ENCODE peak calls at places on chromosomes 12 and 14, in four cellular contexts. M is tibial artery, I is Peyer's patch, D is hepatocyte. V is an unnamed sample.

GRCh38 chr12:25427328-25428249 is 125.5 kb downstream of the LMNTD1 start:
- DNase-seq in M (no peak), I (no peak), D (no peak), V (no peak)

GRCh38 chr12:82325540-82326336 is 32.4 kb downstream of the CCDC59 start:
- DNase-seq in M (no peak), I (no peak), D (no peak), V (no peak)

GRCh38 chr12:5083955-5084849 is 40.5 kb downstream of the KCNA5 start:
- DNase-seq in M (no peak), I (no peak), D (peak), V (peak)

GRCh38 chr12:3016191-3016590 is 57.0 kb downstream of the TEAD4 start:
- DNase-seq in M (no peak), I (no peak), D (no peak), V (no peak)

GRCh38 chr12:57175428-57176138 is 28.2 kb upstream of the LRP1-AS start:
- DNase-seq in M (peak), I (peak), D (peak), V (peak)

GRCh38 chr12:27987311-27987710 is 14.8 kb upstream of the PTHLH start:
- DNase-seq in M (no peak), I (no peak), D (no peak), V (no peak)

GRCh38 chr12:51082561-51083139 is 746 bp downstream of the CSRNP2 start:
- DNase-seq in M (peak), I (no peak), D (no peak), V (peak)

GRCh38 chr12:48336066-48336465 is 14.7 kb downstream of the ZNF641 start:
- DNase-seq in M (no peak), I (no peak), D (no peak), V (no peak)

GRCh38 chr12:124928095-124928911 is 13.9 kb upstream of the UBC start:
- DNase-seq in M (peak), I (peak), D (no peak), V (peak)

GRCh38 chr12:44852483-44852882 is 23.6 kb downstream of the NELL2 start:
- DNase-seq in M (no peak), I (no peak), D (no peak), V (no peak)

GRCh38 chr14:74954947-74955228 is 509 bp downstream of the PGF start:
- DNase-seq in M (no peak), I (no peak), D (no peak), V (no peak)

GRCh38 chr14:91060472-91061308 is at the start of gene RPS6KA5:
- DNase-seq in M (peak), I (peak), D (peak), V (peak)
- H3K27ac ChIP-seq in M (peak), I (peak), D (peak), V (peak)

GRCh38 chr12:1995205-1995896 is 8.9 kb downstream of the DCP1B start:
- DNase-seq in M (no peak), I (no peak), D (no peak), V (no peak)
- H3K4me3 ChIP-seq in M (no peak), I (no peak), D (no peak), V (no peak)

GRCh38 chr12:95796982-95797289 is 6.4 kb upstream of the NTN4 start:
- DNase-seq in M (no peak), I (no peak), D (no peak), V (no peak)
- H3K27ac ChIP-seq in M (no peak), I (no peak), D (no peak), V (no peak)

DNA sequence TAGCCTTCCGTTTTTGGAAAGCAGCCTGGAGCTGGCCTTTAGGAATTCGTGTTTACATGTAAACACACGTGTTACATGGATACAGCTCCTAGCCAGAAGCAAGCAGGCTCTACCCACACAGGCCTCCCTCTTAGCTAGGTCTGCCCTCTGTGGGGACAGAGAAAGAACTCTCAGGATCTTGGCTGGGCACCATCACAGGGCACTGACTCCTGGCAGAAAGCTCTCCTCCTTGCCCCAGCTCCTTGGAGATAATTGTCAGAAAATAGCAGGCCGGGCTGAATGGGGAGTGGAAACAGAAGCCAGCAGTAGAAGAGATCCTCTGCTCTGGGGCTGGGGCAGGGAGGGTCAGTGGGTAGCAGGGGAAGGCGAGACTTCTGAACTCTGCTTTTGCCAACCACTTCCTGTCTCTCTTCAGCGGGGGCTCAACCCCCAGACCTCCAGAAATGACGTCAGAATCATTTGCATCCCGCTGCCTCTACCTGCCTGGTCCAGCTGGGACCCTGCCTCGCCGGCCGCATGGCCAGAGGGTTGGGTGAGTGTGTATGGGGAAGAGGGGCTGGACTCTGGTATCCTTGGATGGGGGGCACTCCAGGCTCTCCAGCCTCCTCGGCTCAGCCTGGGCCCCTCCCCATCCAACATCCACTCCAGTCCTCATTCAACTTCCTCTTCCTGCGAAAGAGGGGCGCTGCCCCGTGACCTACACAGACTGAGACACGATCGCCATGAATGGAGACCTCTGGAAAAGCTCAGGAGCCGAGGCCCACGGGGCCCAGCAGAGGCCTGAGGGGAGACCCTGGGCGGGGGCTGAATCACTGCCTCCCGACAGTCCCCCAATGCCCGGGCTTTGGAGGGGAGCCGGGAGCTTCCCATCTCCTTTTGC is 650 bp upstream of the HOXC4 start:
- DNase-seq in M (no peak), I (peak), D (peak), V (peak)
- H3K4me3 ChIP-seq in M (peak), I (peak), D (peak), V (peak)